ENCODE peak calls at places on chromosomes 5 and 9, in nine cellular contexts. N is Caco-2, U is upper lobe of right lung, T is right lobe of liver, P is foreskin keratinocyte, I is ovary, A is tibial artery, V is adrenal gland, Z is Peyer's patch. M is an unnamed sample.

GRCh38 chr5:126143622-126144021 is 279.6 kb upstream of the GRAMD2B start:
- DNase-seq in N (no peak), U (no peak), T (no peak), P (no peak), I (no peak), A (no peak), V (no peak), Z (no peak), M (no peak)

GRCh38 chr9:122518226-122518625 is 715 bp upstream of the OR1J4 start:
- DNase-seq in N (no peak), U (no peak), T (no peak), P (no peak), I (no peak), A (no peak), V (no peak), Z (no peak), M (no peak)

GRCh38 chr9:119044801-119045200 is 324.4 kb downstream of the BRINP1 start:
- DNase-seq in N (no peak), U (no peak), T (no peak), P (no peak), I (no peak), A (no peak), V (no peak), Z (no peak), M (peak; percentile 24)

GRCh38 chr5:120614512-120614911 is 150.4 kb downstream of the PRR16 start:
- DNase-seq in N (no peak), U (no peak), T (no peak), P (no peak), I (no peak), A (no peak), V (no peak), Z (no peak), M (peak; percentile 55)

GRCh38 chr5:94461131-94461530 is 157.3 kb downstream of the KIAA0825 start:
- DNase-seq in N (no peak), U (no peak), T (no peak), P (no peak), I (no peak), A (no peak), V (no peak), Z (no peak), M (no peak)

GRCh38 chr5:1348986-1349245 is 4.0 kb upstream of the CLPTM1L start:
- DNase-seq in N (no peak), U (no peak), T (no peak), P (no peak), I (no peak), A (no peak), V (no peak), Z (no peak), M (no peak)

GRCh38 chr5:137142371-137143243 is 356.5 kb downstream of the SPOCK1 start:
- DNase-seq in N (no peak), U (no peak), T (no peak), P (peak; percentile 75), I (peak; percentile 41), A (peak; percentile 65), V (peak; percentile 6), Z (no peak), M (peak; percentile 96)

GRCh38 chr9:69671291-69671903 is 774 bp downstream of the APBA1 start:
- DNase-seq in N (no peak), U (no peak), T (peak; percentile 49), P (no peak), I (no peak), A (peak; percentile 38), V (peak; percentile 21), Z (no peak), M (no peak)

GRCh38 chr5:58773744-58774441 is 191.0 kb downstream of the RAB3C start:
- DNase-seq in N (no peak), U (no peak), T (peak; percentile 71), P (no peak), I (peak; percentile 60), A (no peak), V (peak; percentile 70), Z (no peak), M (no peak)

GRCh38 chr5:124743534-124744169 is 2.8 kb downstream of the ZNF608 start:
- DNase-seq in N (no peak), U (no peak), T (no peak), P (no peak), I (no peak), A (no peak), V (no peak), Z (peak; percentile 54), M (peak; percentile 29)

GRCh38 chr5:65299841-65300240 is 181.9 kb downstream of the ADAMTS6 start:
- DNase-seq in N (no peak), U (no peak), T (no peak), P (no peak), I (no peak), A (no peak), V (no peak), Z (no peak), M (no peak)

GRCh38 chr5:115068239-115069086 is 101.2 kb downstream of the TRIM36 start:
- DNase-seq in N (peak; percentile 17), U (no peak), T (no peak), P (peak; percentile 28), I (no peak), A (no peak), V (peak; percentile 6), Z (no peak), M (peak; percentile 61)

GRCh38 chr5:27083763-27084420 is 45.5 kb upstream of the CDH9 start:
- DNase-seq in N (no peak), U (no peak), T (no peak), P (no peak), I (no peak), A (no peak), V (no peak), Z (no peak), M (no peak)

GRCh38 chr5:6085461-6085860 is 292.9 kb downstream of the MED10 start:
- DNase-seq in N (no peak), U (no peak), T (no peak), P (no peak), I (no peak), A (no peak), V (no peak), Z (no peak), M (peak; percentile 27)

GRCh38 chr5:141913560-141913959 is 10.1 kb upstream of the DELE1 start:
- DNase-seq in N (no peak), U (no peak), T (no peak), P (no peak), I (no peak), A (no peak), V (no peak), Z (no peak), M (no peak)

GRCh38 chr5:170120576-170120975 is 14.9 kb downstream of the FOXI1 start:
- DNase-seq in N (no peak), U (no peak), T (no peak), P (peak; percentile 29), I (no peak), A (no peak), V (no peak), Z (no peak), M (peak; percentile 70)
- H3K27me3 ChIP-seq in N (no peaks in the 10 kb centered on the region), U (no peaks in the 10 kb centered on the region), T (no peaks in the 10 kb centered on the region), P (peaks cover 20% of the 10 kb centered on the region), I (no peaks in the 10 kb centered on the region), A (no peaks in the 10 kb centered on the region), V (no peaks in the 10 kb centered on the region), Z (no peaks in the 10 kb centered on the region), M (no peaks in the 10 kb centered on the region)

GRCh38 chr9:36813149-36813548 is 220.9 kb downstream of the PAX5 start:
- DNase-seq in N (no peak), U (no peak), T (peak; percentile 76), P (no peak), I (no peak), A (no peak), V (no peak), Z (no peak), M (no peak)

GRCh38 chr9:36817160-36817834 is 216.8 kb downstream of the PAX5 start:
- DNase-seq in N (no peak), U (no peak), T (peak; percentile 15), P (no peak), I (no peak), A (no peak), V (no peak), Z (no peak), M (no peak)

GRCh38 chr9:36812556-36812955 is 221.5 kb downstream of the PAX5 start:
- DNase-seq in N (no peak), U (no peak), T (no peak), P (no peak), I (no peak), A (no peak), V (no peak), Z (no peak), M (no peak)

GRCh38 chr9:36815566-36816348 is 218.3 kb downstream of the PAX5 start:
- DNase-seq in N (no peak), U (no peak), T (peak; percentile 12), P (no peak), I (no peak), A (no peak), V (no peak), Z (no peak), M (no peak)

DNA sequence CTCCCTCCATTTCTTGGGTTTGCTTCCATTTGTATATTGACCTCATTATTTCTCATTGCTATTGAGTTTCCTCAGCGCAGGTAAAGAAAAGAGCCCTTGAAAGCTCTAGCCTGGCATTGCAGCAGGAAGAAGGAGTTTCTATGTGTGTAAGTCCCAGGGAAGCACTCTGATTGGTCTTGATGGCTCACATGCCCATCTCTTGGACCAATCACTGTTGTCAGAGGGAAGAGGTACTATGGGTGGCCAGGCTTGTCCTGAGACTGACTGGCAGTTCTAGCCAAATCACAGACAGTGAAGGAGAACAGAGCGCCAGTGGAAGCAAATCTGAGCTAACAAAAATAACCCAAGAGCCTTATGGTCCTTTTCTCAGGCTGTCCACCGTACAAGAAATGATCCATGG is 219.0 kb downstream of the PAX5 start:
- DNase-seq in N (no peak), U (no peak), T (no peak), P (no peak), I (no peak), A (no peak), V (no peak), Z (no peak), M (no peak)
- H3K27me3 ChIP-seq in N (no peaks in the 10 kb centered on the region), U (peaks cover 28% of the 10 kb centered on the region), T (no peaks in the 10 kb centered on the region), P (peaks cover 54% of the 10 kb centered on the region), I (no peaks in the 10 kb centered on the region), A (peaks cover 53% of the 10 kb centered on the region), V (no peaks in the 10 kb centered on the region), Z (no peaks in the 10 kb centered on the region), M (peaks cover 4% of the 10 kb centered on the region)

DNA sequence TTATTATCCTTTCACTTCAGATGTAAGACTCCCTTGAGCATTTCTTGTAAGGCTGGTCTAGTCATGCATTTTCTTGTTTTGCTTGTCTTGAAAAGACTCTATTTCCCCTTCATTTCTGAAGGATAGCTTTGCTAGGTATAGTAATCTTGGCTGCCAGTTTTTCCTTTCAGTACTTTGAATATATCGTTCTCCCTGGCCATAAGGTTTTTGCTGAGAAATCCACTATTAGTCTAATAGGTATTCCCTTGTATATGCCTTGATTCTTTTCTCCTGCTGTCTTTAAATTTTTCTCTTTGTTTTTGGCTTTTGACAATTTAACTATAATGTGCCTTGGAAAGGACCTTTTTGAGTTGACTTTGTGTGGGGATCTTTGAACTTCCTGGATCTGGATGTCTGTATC is 16.8 kb upstream of the OR2S2 start:
- DNase-seq in N (no peak), U (no peak), T (no peak), P (no peak), I (no peak), A (no peak), V (no peak), Z (no peak), M (no peak)
- H3K27me3 ChIP-seq in N (no peaks in the 10 kb centered on the region), U (peaks cover 29% of the 10 kb centered on the region), T (peaks cover 20% of the 10 kb centered on the region), P (peaks cover 82% of the 10 kb centered on the region), I (no peaks in the 10 kb centered on the region), A (peaks cover 20% of the 10 kb centered on the region), V (no peaks in the 10 kb centered on the region), Z (no peaks in the 10 kb centered on the region), M (peaks cover 2% of the 10 kb centered on the region)

DNA sequence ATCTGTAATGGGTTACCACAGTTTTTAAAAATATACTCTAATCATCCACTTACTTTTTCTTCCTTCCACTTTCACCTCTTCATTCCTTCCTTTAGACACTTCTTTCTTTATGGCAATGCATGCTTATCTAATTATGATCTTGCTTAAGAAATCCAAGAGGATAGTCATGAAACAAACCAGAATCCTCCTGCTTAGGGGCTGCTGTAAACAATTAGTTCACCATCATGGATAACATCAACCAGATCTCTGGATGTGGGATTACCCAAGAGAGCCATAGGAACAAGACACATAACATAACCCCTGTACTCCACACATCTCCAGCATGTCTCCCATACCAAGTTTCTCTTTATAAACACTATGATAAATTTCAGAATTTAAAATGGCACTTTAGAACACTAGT is 713.4 kb upstream of the PTPRD start:
- DNase-seq in N (no peak), U (no peak), T (no peak), P (no peak), I (no peak), A (no peak), V (no peak), Z (no peak), M (no peak)
- H3K27me3 ChIP-seq in N (no peaks in the 10 kb centered on the region), U (no peaks in the 10 kb centered on the region), T (no peaks in the 10 kb centered on the region), P (no peaks in the 10 kb centered on the region), I (no peaks in the 10 kb centered on the region), A (no peaks in the 10 kb centered on the region), V (no peaks in the 10 kb centered on the region), Z (no peaks in the 10 kb centered on the region), M (no peaks in the 10 kb centered on the region)